ENCODE peak calls at places on chromosome 14, in eight cellular contexts. One of them, this sample, is unnamed.
A peak's percentile ranks its signal among the peaks of the same experiment; 100 is the strongest.

GRCh38 chr14:24381363-24382102 is 13.5 kb downstream of the NFATC4 start:
- DNase-seq in HCT116: no peak
- DNase-seq in GM12878: no peak
- DNase-seq in GM23338: no peak
- DNase-seq in HepG2: no peak
- DNase-seq in K562: no peak
- DNase-seq in endothelial cell of umbilical vein: no peak
- DNase-seq in H1: no peak
- DNase-seq in this sample: no peak

GRCh38 chr14:70663707-70664179 is 22.0 kb downstream of the TTC9 start:
- DNase-seq in HepG2: no peak
- DNase-seq in K562: peak; percentile 12
- DNase-seq in H1: no peak
- DNase-seq in GM12878: peak; percentile 90
- DNase-seq in HCT116: no peak
- DNase-seq in GM23338: no peak
- DNase-seq in endothelial cell of umbilical vein: no peak
- DNase-seq in this sample: no peak

GRCh38 chr14:25132734-25133422 is 82.9 kb upstream of the STXBP6 start:
- DNase-seq in GM12878: no peak
- DNase-seq in K562: peak; percentile 43
- DNase-seq in H1: peak; percentile 60
- DNase-seq in HepG2: peak; percentile 84
- DNase-seq in HCT116: no peak
- DNase-seq in endothelial cell of umbilical vein: peak; percentile 39
- DNase-seq in GM23338: peak; percentile 92
- DNase-seq in this sample: no peak

GRCh38 chr14:39005044-39005736 is 97.8 kb downstream of the SEC23A start:
- DNase-seq in GM23338: no peak
- DNase-seq in endothelial cell of umbilical vein: no peak
- DNase-seq in HCT116: no peak
- DNase-seq in K562: no peak
- DNase-seq in GM12878: no peak
- DNase-seq in H1: no peak
- DNase-seq in HepG2: no peak
- DNase-seq in this sample: no peak

GRCh38 chr14:69043598-69044267 is 64.6 kb upstream of the ACTN1 start:
- DNase-seq in H1: no peak
- DNase-seq in HepG2: no peak
- DNase-seq in HCT116: no peak
- DNase-seq in GM12878: no peak
- DNase-seq in endothelial cell of umbilical vein: peak; percentile 56
- DNase-seq in K562: no peak
- DNase-seq in GM23338: no peak
- DNase-seq in this sample: no peak

GRCh38 chr14:22118894-22119477 is 445.4 kb upstream of the OR4E1 start:
- DNase-seq in HepG2: no peak
- DNase-seq in endothelial cell of umbilical vein: no peak
- DNase-seq in K562: no peak
- DNase-seq in H1: no peak
- DNase-seq in HCT116: no peak
- DNase-seq in GM12878: no peak
- DNase-seq in GM23338: no peak
- DNase-seq in this sample: no peak

GRCh38 chr14:53109028-53109687 is 44.0 kb downstream of the DDHD1 start:
- DNase-seq in GM12878: peak; percentile 82
- DNase-seq in K562: no peak
- DNase-seq in endothelial cell of umbilical vein: peak; percentile 44
- DNase-seq in H1: no peak
- DNase-seq in HCT116: no peak
- DNase-seq in GM23338: no peak
- DNase-seq in HepG2: no peak
- DNase-seq in this sample: no peak

GRCh38 chr14:61671086-61671485 is 24.2 kb upstream of the HIF1A start:
- DNase-seq in HepG2: no peak
- DNase-seq in GM12878: no peak
- DNase-seq in endothelial cell of umbilical vein: peak; percentile 77
- DNase-seq in K562: no peak
- DNase-seq in GM23338: no peak
- DNase-seq in H1: no peak
- DNase-seq in HCT116: no peak
- DNase-seq in this sample: no peak

GRCh38 chr14:36517242-36518030 is 2.6 kb downstream of the NKX2-1 start:
- DNase-seq in GM12878: no peak
- DNase-seq in K562: no peak
- DNase-seq in HCT116: no peak
- DNase-seq in HepG2: no peak
- DNase-seq in endothelial cell of umbilical vein: no peak
- DNase-seq in GM23338: peak; percentile 56
- DNase-seq in H1: no peak
- DNase-seq in this sample: no peak

GRCh38 chr14:35419429-35419841 is 14.9 kb upstream of the NFKBIA start:
- DNase-seq in endothelial cell of umbilical vein: peak; percentile 41
- DNase-seq in HCT116: no peak
- DNase-seq in K562: no peak
- DNase-seq in HepG2: peak; percentile 52
- DNase-seq in GM23338: no peak
- DNase-seq in H1: no peak
- DNase-seq in GM12878: no peak
- DNase-seq in this sample: no peak

GRCh38 chr14:32635103-32635719 is 303.5 kb upstream of the NPAS3 start:
- DNase-seq in H1: no peak
- DNase-seq in GM12878: no peak
- DNase-seq in endothelial cell of umbilical vein: peak; percentile 33
- DNase-seq in HCT116: no peak
- DNase-seq in K562: no peak
- DNase-seq in GM23338: no peak
- DNase-seq in HepG2: no peak
- DNase-seq in this sample: no peak

GRCh38 chr14:69613312-69614073 is 2.1 kb downstream of the SUSD6 start:
- DNase-seq in HCT116: no peak
- DNase-seq in HepG2: no peak
- DNase-seq in endothelial cell of umbilical vein: no peak
- DNase-seq in K562: no peak
- DNase-seq in H1: no peak
- DNase-seq in GM12878: no peak
- DNase-seq in GM23338: no peak
- DNase-seq in this sample: no peak

GRCh38 chr14:38339704-38340103 is 83.8 kb upstream of the CLEC14A start:
- DNase-seq in HepG2: no peak
- DNase-seq in endothelial cell of umbilical vein: no peak
- DNase-seq in H1: no peak
- DNase-seq in GM12878: no peak
- DNase-seq in GM23338: no peak
- DNase-seq in K562: no peak
- DNase-seq in HCT116: no peak
- DNase-seq in this sample: no peak

GRCh38 chr14:34035177-34035933 is 84.5 kb upstream of the EGLN3 start:
- DNase-seq in GM12878: no peak
- DNase-seq in K562: no peak
- DNase-seq in GM23338: no peak
- DNase-seq in H1: no peak
- DNase-seq in endothelial cell of umbilical vein: no peak
- DNase-seq in HepG2: peak; percentile 95
- DNase-seq in HCT116: no peak
- DNase-seq in this sample: no peak

GRCh38 chr14:69664865-69665526 is 53.6 kb downstream of the SUSD6 start:
- DNase-seq in endothelial cell of umbilical vein: no peak
- DNase-seq in GM12878: no peak
- DNase-seq in HCT116: no peak
- DNase-seq in K562: no peak
- DNase-seq in H1: no peak
- DNase-seq in HepG2: peak; percentile 31
- DNase-seq in GM23338: no peak
- DNase-seq in this sample: no peak

GRCh38 chr14:96681826-96682225 is 115.4 kb upstream of the VRK1 start:
- DNase-seq in GM12878: no peak
- DNase-seq in K562: no peak
- DNase-seq in GM23338: no peak
- DNase-seq in H1: no peak
- DNase-seq in HepG2: no peak
- DNase-seq in endothelial cell of umbilical vein: no peak
- DNase-seq in HCT116: no peak
- DNase-seq in this sample: no peak

GRCh38 chr14:75589896-75590295 is 11.5 kb downstream of the FLVCR2 start:
- DNase-seq in K562: no peak
- DNase-seq in HepG2: no peak
- DNase-seq in HCT116: no peak
- DNase-seq in endothelial cell of umbilical vein: no peak
- DNase-seq in H1: no peak
- DNase-seq in GM12878: no peak
- DNase-seq in GM23338: no peak
- DNase-seq in this sample: no peak

GRCh38 chr14:75595211-75595610 is 16.8 kb downstream of the FLVCR2 start:
- DNase-seq in HepG2: no peak
- DNase-seq in K562: no peak
- DNase-seq in endothelial cell of umbilical vein: no peak
- DNase-seq in HCT116: no peak
- DNase-seq in GM12878: no peak
- DNase-seq in GM23338: no peak
- DNase-seq in H1: no peak
- DNase-seq in this sample: no peak

GRCh38 chr14:75587388-75587787 is 9.0 kb downstream of the FLVCR2 start:
- DNase-seq in HepG2: no peak
- DNase-seq in H1: no peak
- DNase-seq in K562: no peak
- DNase-seq in HCT116: no peak
- DNase-seq in endothelial cell of umbilical vein: no peak
- DNase-seq in GM23338: no peak
- DNase-seq in GM12878: no peak
- DNase-seq in this sample: no peak

GRCh38 chr14:75591331-75591946 is 13.0 kb downstream of the FLVCR2 start:
- DNase-seq in GM12878: no peak
- DNase-seq in HepG2: no peak
- DNase-seq in HCT116: no peak
- DNase-seq in GM23338: peak; percentile 33
- DNase-seq in H1: no peak
- DNase-seq in K562: no peak
- DNase-seq in endothelial cell of umbilical vein: no peak
- DNase-seq in this sample: no peak

DNA sequence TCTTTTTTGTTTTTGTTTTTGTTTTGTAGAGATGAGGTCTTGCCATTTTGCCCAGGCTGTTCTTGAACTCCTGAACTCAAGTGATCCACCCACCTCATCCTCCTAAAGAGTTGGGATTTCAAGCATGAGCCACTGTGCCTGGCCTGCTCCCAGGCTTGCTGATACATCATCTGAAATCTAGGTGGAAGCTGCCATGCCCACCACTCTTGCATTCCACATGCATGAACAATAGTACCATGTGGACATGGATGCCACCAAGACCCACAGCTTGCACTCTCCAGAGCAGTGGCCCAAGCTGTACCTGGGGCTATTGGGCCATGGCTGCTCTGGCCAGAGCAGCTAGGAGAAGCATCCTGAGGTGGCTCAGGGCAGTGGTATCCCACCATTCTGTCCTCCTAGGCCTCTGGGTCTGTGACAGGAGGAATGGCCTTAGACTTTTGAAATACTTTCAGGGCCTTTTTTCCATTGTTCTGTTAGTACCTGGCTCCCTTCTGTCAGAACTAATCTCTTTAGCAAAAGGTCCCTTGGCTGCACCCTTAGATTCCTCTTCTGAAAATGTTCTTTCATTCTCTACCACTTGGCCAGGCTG is 13.7 kb downstream of the FLVCR2 start:
- DNase-seq in endothelial cell of umbilical vein: no peak
- DNase-seq in H1: no peak
- DNase-seq in GM12878: no peak
- DNase-seq in HepG2: no peak
- DNase-seq in K562: no peak
- DNase-seq in GM23338: no peak
- DNase-seq in HCT116: no peak
- DNase-seq in this sample: no peak
- TF ChIP-seq POLR2AphosphoS5 in endothelial cell of umbilical vein: no peak
- TF ChIP-seq POLR2AphosphoS5 in H1: no peak
- TF ChIP-seq POLR2AphosphoS5 in GM12878: no peak
- TF ChIP-seq POLR2AphosphoS5 in HepG2: no peak
- TF ChIP-seq POLR2AphosphoS5 in K562: no peak
- TF ChIP-seq POLR2AphosphoS5 in GM23338: no peak
- TF ChIP-seq POLR2AphosphoS5 in HCT116: no peak
- TF ChIP-seq POLR2AphosphoS5 in this sample: no peak

GRCh38 chr14:90791481-90791880 is 24.7 kb downstream of the TTC7B start:
- DNase-seq in GM23338: no peak
- DNase-seq in HepG2: no peak
- DNase-seq in endothelial cell of umbilical vein: no peak
- DNase-seq in HCT116: no peak
- DNase-seq in H1: no peak
- DNase-seq in K562: no peak
- DNase-seq in GM12878: no peak
- DNase-seq in this sample: no peak
- TF ChIP-seq EZH2 in GM23338: no peak
- TF ChIP-seq EZH2 in HepG2: no peak
- TF ChIP-seq EZH2 in endothelial cell of umbilical vein: no peak
- TF ChIP-seq EZH2 in HCT116: no peak
- TF ChIP-seq EZH2 in H1: no peak
- TF ChIP-seq EZH2 in K562: no peak
- TF ChIP-seq EZH2 in GM12878: no peak
- TF ChIP-seq EZH2 in this sample: no peak

DNA sequence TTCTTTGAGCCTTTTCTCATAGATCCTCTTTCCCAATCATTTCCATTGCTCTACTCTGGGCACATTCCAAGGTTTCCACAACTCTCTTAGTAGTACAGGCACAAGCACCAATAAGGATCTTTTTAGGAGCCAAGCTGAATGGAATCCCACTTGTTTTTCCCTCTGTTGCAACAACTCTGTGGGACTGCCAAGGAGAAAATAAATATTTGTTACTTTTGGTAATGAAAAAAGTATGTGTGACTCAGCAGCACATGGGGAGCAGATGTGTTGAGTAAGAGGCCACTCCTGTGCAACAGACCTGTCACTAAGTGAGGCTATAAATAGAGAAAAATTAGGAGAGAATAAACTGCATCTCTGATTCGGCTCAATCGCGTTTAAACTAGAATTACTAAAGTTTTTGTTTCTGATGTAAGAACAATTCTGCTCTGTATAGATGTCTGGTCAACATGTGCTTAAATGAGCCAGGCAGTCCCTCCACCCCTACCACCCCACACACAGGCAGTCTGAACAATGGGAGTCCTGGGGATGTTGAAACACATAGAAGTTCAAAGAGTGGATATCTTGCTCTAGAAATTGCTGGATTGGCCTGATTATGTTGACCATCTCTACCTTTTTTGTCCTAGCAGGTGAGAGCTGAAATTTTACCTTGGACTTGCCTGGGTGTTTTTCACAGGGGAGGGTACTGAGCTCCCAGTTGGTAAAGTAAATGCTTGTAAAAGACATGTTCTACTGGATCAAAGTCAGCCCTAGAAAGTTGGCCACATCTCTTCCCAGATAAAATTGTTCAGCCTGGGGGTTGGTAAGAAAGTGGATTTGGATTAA is 244.3 kb upstream of the NOVA1 start:
- DNase-seq in HepG2: peak; percentile 34
- DNase-seq in HCT116: no peak
- DNase-seq in K562: no peak
- DNase-seq in endothelial cell of umbilical vein: peak; percentile 76
- DNase-seq in H1: no peak
- DNase-seq in GM23338: no peak
- DNase-seq in GM12878: no peak
- DNase-seq in this sample: no peak
- TF ChIP-seq POLR2AphosphoS5 in HepG2: no peak
- TF ChIP-seq POLR2AphosphoS5 in HCT116: no peak
- TF ChIP-seq POLR2AphosphoS5 in K562: no peak
- TF ChIP-seq POLR2AphosphoS5 in endothelial cell of umbilical vein: no peak
- TF ChIP-seq POLR2AphosphoS5 in H1: no peak
- TF ChIP-seq POLR2AphosphoS5 in GM23338: no peak
- TF ChIP-seq POLR2AphosphoS5 in GM12878: no peak
- TF ChIP-seq POLR2AphosphoS5 in this sample: no peak

GRCh38 chr14:81363746-81364400 is 36.3 kb downstream of the STON2 start:
- DNase-seq in HCT116: no peak
- DNase-seq in H1: no peak
- DNase-seq in HepG2: no peak
- DNase-seq in GM23338: no peak
- DNase-seq in endothelial cell of umbilical vein: no peak
- DNase-seq in K562: no peak
- DNase-seq in GM12878: no peak
- DNase-seq in this sample: peak; percentile 85
- TF ChIP-seq EZH2 in HCT116: no peak
- TF ChIP-seq EZH2 in H1: no peak
- TF ChIP-seq EZH2 in HepG2: no peak
- TF ChIP-seq EZH2 in GM23338: no peak
- TF ChIP-seq EZH2 in endothelial cell of umbilical vein: no peak
- TF ChIP-seq EZH2 in K562: no peak
- TF ChIP-seq EZH2 in GM12878: no peak
- TF ChIP-seq EZH2 in this sample: no peak

This sample was measured in SK-N-MC.